ENCODE peak calls at places on chromosome 11, in five cellular contexts. S, W, J, P and C are unnamed samples.

GRCh38 chr11:33515347-33515746 is 185.3 kb downstream of the C11orf91 start:
- DNase-seq in W (no peak), P (no peak), S (no peak), J (no peak), C (no peak)

GRCh38 chr11:3126901-3127691 is 38.0 kb downstream of the OSBPL5 start:
- DNase-seq in P (no peak), W (no peak), S (no peak), J (no peak), C (no peak)

GRCh38 chr11:76242004-76242779 is 35.9 kb upstream of the WNT11 start:
- DNase-seq in W (no peak), P (no peak), S (no peak), J (no peak), C (no peak)

GRCh38 chr11:79100093-79100704 is 340.6 kb downstream of the TENM4 start:
- DNase-seq in W (peak; percentile 57), J (no peak), S (peak; percentile 62), P (peak; percentile 61), C (peak; percentile 14)

GRCh38 chr11:122459064-122459463 is 196.5 kb upstream of the UBASH3B start:
- DNase-seq in S (no peak), W (no peak), J (no peak), P (no peak), C (no peak)

GRCh38 chr11:8267831-8268529 is 4.3 kb upstream of the LMO1 start:
- DNase-seq in S (no peak), P (no peak), W (peak; percentile 73), J (no peak), C (peak; percentile 21)

GRCh38 chr11:117220568-117220967 is 11.3 kb downstream of the PCSK7 start:
- DNase-seq in S (no peak), P (no peak), J (no peak), W (no peak), C (no peak)

GRCh38 chr11:70539360-70540095 is 141.2 kb downstream of the CTTN start:
- DNase-seq in S (no peak), J (no peak), P (no peak), W (no peak), C (no peak)

GRCh38 chr11:107224836-107225235 is 206.6 kb upstream of the GUCY1A2 start:
- DNase-seq in S (no peak), W (no peak), P (no peak), J (no peak), C (no peak)
- H2AFZ ChIP-seq in S (no peak overlapping the region), W (no peak overlapping the region), P (no peak overlapping the region), J (no peak overlapping the region), C (no peak overlapping the region)

GRCh38 chr11:11155962-11156815 is 196.9 kb downstream of the CSNK2A3 start:
- DNase-seq in S (peak; percentile 90), W (peak; percentile 95), J (peak; percentile 23), P (no peak), C (no peak)
- H2BK12ac ChIP-seq in S (no peak overlapping the region), W (no peak overlapping the region), J (no peak overlapping the region), P (no peak overlapping the region), C (no peak overlapping the region)

GRCh38 chr11:66970371-66970807 is 4.7 kb upstream of the C11orf86 start:
- DNase-seq in S (no peak), J (no peak), P (no peak), W (no peak), C (no peak)
- H3K23ac ChIP-seq in S (no peak overlapping the region), J (no peak overlapping the region), P (no peak overlapping the region), W (no peak overlapping the region), C (no peak overlapping the region)

GRCh38 chr11:126561327-126561893 is 205.9 kb downstream of the ST3GAL4 start:
- DNase-seq in S (peak; percentile 78), P (peak; percentile 42), W (peak; percentile 80), J (peak; percentile 86), C (peak; percentile 39)

GRCh38 chr11:126567419-126567818 is 211.9 kb downstream of the ST3GAL4 start:
- DNase-seq in W (no peak), P (no peak), J (no peak), S (no peak), C (no peak)

GRCh38 chr11:126570489-126570888 is 215.0 kb downstream of the ST3GAL4 start:
- DNase-seq in J (no peak), W (no peak), S (no peak), P (no peak), C (no peak)

DNA sequence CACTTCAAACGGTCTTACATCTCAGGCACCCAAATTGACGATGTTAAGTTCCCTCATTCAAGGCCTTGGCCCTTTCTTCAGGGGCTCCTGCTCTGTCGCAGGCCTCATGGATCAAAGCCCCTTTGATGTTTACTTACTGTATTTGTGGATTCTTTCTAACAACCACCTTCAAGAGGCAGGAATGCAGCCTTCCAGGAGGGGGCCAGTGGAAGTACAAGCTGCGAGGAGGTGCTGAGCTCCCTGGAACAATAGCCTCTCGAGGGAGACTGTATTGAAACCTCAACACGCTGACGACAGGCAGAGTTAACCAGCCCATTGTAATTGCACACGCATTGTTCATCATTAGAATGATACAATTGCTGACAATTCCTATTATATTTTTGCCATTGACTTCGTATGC is 209.1 kb downstream of the ST3GAL4 start:
- DNase-seq in J (no peak), P (no peak), W (no peak), S (peak; percentile 72), C (no peak)
- H2AFZ ChIP-seq in J (no peak overlapping the region), P (no peak overlapping the region), W (no peak overlapping the region), S (no peak overlapping the region), C (no peak overlapping the region)

DNA sequence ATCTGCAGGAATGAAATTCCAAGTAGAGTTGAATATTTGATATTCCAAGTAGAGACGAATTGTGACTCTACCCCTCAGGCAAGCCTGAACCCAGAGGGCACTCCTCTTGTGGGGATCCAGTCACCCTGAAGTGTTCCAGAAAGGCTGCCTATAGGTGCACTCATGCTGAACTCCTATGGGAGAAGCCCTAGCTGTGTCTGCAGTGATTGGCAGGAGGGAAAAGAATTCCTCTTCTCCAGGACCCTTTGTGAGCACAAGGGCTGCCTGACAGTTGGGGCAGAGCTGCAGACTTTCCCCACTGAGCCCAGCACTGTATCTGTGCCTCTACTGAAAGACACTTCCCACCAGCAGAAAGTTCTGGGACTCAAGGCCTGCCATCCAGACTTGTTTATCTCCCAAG is 35.0 kb downstream of the BBOX1 start:
- DNase-seq in W (no peak), S (no peak), P (no peak), J (no peak), C (no peak)
- H2BK12ac ChIP-seq in W (no peak overlapping the region), S (no peak overlapping the region), P (no peak overlapping the region), J (no peak overlapping the region), C (no peak overlapping the region)